ENCODE peak calls at places on chromosome X, in seven cellular contexts. Q is neural progenitor cell, A is A673, U is RWPE2, D is body of pancreas, E is HAP-1, N is kidney. J is an unnamed sample.

GRCh38 chrX:132493095-132493494 is 4.3 kb upstream of the MBNL3 start:
- DNase-seq in Q (no peak), U (no peak), D (no peak), E (no peak), N (no peak), A (no peak), J (no peak)

GRCh38 chrX:70132877-70133302 is 357 bp upstream of the IGBP1 start:
- DNase-seq in E (no peak), Q (no peak), N (no peak), A (no peak), U (no peak), D (no peak), J (no peak)

GRCh38 chrX:17529349-17529748 is 154.3 kb downstream of the NHS start:
- DNase-seq in A (no peak), U (no peak), E (no peak), N (no peak), D (no peak), Q (no peak), J (no peak)

GRCh38 chrX:118396113-118396512 is 50.2 kb downstream of the WDR44 start:
- DNase-seq in E (no peak), A (no peak), U (no peak), D (no peak), Q (no peak), N (no peak), J (no peak)

GRCh38 chrX:119045884-119046283 is 26.9 kb upstream of the CT47C1 start:
- DNase-seq in N (no peak), A (no peak), Q (no peak), E (no peak), D (no peak), U (no peak), J (no peak)

GRCh38 chrX:119523664-119524184 is 41.5 kb downstream of the STEEP1 start:
- DNase-seq in N (no peak), A (no peak), Q (no peak), D (no peak), U (no peak), E (no peak), J (no peak)

GRCh38 chrX:123648028-123648810 is 84.6 kb downstream of the THOC2 start:
- DNase-seq in U (no peak), A (peak; percentile 44), D (no peak), Q (peak; percentile 71), N (peak; percentile 79), E (peak; percentile 70), J (no peak)

GRCh38 chrX:44152867-44153266 is 179.7 kb upstream of the NDP start:
- DNase-seq in Q (no peak), A (no peak), D (no peak), E (no peak), U (no peak), N (no peak), J (no peak)

GRCh38 chrX:34875204-34875603 is 67.4 kb upstream of the FAM47B start:
- DNase-seq in N (no peak), A (no peak), Q (no peak), D (no peak), E (no peak), U (no peak), J (peak; percentile 79)

GRCh38 chrX:24294619-24295018 is 19.2 kb downstream of the SUPT20HL2 start:
- DNase-seq in D (no peak), A (peak; percentile 75), E (peak; percentile 80), Q (peak; percentile 76), U (no peak), N (no peak), J (peak; percentile 30)

GRCh38 chrX:118595501-118596042 is 100.0 kb downstream of the DOCK11 start:
- DNase-seq in U (no peak), E (no peak), N (no peak), Q (no peak), D (no peak), A (no peak), J (no peak)

GRCh38 chrX:136954930-136955329 is 74.4 kb upstream of the RBMX start:
- DNase-seq in D (no peak), A (peak; percentile 66), Q (peak; percentile 13), N (no peak), U (no peak), E (no peak), J (peak; percentile 14)

GRCh38 chrX:23327104-23327503 is 7.5 kb upstream of the PTCHD1 start:
- DNase-seq in Q (peak; percentile 32), N (no peak), U (no peak), D (no peak), E (no peak), A (peak; percentile 9), J (no peak)

GRCh38 chrX:19798423-19798822 is 89.0 kb downstream of the SH3KBP1 start:
- DNase-seq in Q (no peak), N (no peak), A (no peak), U (no peak), E (no peak), D (no peak), J (no peak)

GRCh38 chrX:19440713-19441112 is 74.6 kb downstream of the MAP3K15 start:
- DNase-seq in N (no peak), A (peak; percentile 12), D (no peak), Q (no peak), U (no peak), E (no peak), J (peak; percentile 37)

GRCh38 chrX:9489234-9489633 is 24.4 kb downstream of the TBL1X start:
- DNase-seq in A (no peak), D (no peak), E (no peak), N (no peak), Q (no peak), U (no peak), J (no peak)

GRCh38 chrX:19595036-19595435 is 79.7 kb upstream of the MAP3K15 start:
- DNase-seq in N (no peak), U (no peak), Q (no peak), D (no peak), A (peak; percentile 30), E (peak; percentile 52), J (no peak)

GRCh38 chrX:34300871-34301270 is 168.8 kb upstream of the FAM47A start:
- DNase-seq in Q (peak; percentile 74), A (peak; percentile 60), U (no peak), N (no peak), E (peak; percentile 75), D (peak; percentile 25), J (peak; percentile 11)

DNA sequence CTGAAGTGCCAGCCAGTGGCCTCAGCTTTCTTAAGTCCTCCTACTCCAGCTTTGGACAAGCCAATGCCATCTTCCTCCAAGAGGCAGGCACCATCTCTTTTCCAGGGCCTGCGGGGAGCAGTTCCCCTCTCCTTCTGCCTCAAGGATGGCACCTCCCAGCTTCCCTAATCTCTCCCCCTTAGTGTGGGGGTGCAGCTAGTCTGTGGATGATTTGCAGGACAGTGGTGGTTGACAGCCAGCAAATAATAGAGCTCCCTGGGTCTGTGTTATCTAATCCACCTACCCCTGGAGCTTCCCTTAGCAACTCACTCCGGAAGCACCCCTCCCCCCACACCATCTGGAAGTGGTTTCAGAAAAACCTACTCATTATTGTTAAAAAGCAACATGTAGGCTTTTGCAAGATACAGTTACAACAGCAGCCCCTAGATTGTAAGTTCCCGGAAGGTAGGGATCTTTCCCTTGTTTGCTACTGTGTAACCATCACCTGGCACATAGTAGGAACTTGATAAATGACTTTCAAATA is 247.1 kb downstream of the BCOR start:
- DNase-seq in A (peak; percentile 68), E (peak; percentile 29), Q (no peak), D (no peak), U (no peak), N (no peak), J (peak; percentile 22)
- H3K4me1 ChIP-seq in A (peaks cover 11% of the 10 kb centered on the region), E (no peaks in the 10 kb centered on the region), Q (peaks cover 37% of the 10 kb centered on the region), D (peaks cover 12% of the 10 kb centered on the region), U (no peaks in the 10 kb centered on the region), N (no peaks in the 10 kb centered on the region), J (peaks cover 15% of the 10 kb centered on the region)

GRCh38 chrX:110142096-110142495 is 139.2 kb downstream of the TMEM164 start:
- DNase-seq in D (no peak), U (peak; percentile 66), N (no peak), Q (no peak), A (no peak), E (no peak), J (no peak)
- H3K4me1 ChIP-seq in D (peaks cover 26% of the 10 kb centered on the region), U (peaks cover 5% of the 10 kb centered on the region), N (no peaks in the 10 kb centered on the region), Q (peaks cover 6% of the 10 kb centered on the region), A (no peaks in the 10 kb centered on the region), E (peaks cover 6% of the 10 kb centered on the region), J (no peaks in the 10 kb centered on the region)

DNA sequence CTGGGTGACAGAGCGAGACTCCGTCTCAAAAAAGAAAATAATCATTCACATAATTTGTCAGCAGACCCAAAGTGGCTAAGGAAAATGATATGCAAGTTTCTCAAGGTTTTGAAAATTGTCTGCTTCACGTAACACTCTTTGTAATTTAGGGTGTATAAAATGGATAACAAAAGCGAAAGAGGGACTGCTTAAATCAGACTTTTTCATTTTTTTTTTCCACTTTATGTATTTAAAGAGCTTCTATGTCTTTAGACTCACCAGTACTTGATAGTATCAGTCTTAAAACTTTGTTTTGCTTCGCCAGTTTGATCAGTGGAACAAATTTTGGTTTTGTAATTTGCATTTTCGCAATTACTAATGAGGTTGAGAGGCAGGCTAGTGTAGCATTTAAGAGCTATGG is 34.6 kb downstream of the USP9X start:
- DNase-seq in U (no peak), E (no peak), D (no peak), N (no peak), Q (no peak), A (no peak), J (no peak)
- H3K4me1 ChIP-seq in U (no peaks in the 10 kb centered on the region), E (peaks cover 13% of the 10 kb centered on the region), D (peaks cover 13% of the 10 kb centered on the region), N (no peaks in the 10 kb centered on the region), Q (peaks cover 10% of the 10 kb centered on the region), A (peaks cover 21% of the 10 kb centered on the region), J (no peaks in the 10 kb centered on the region)

GRCh38 chrX:46961574-46962279 is 49.5 kb downstream of the JADE3 start:
- DNase-seq in E (peak; percentile 58), D (peak; percentile 27), Q (peak; percentile 29), U (no peak), A (no peak), N (no peak), J (peak; percentile 10)

GRCh38 chrX:46961097-46961496 is 48.9 kb downstream of the JADE3 start:
- DNase-seq in A (no peak), U (no peak), N (no peak), Q (no peak), E (no peak), D (no peak), J (no peak)

GRCh38 chrX:46967547-46967946 is 55.3 kb downstream of the JADE3 start:
- DNase-seq in E (no peak), U (no peak), Q (no peak), N (no peak), A (no peak), D (no peak), J (no peak)

GRCh38 chrX:46959985-46960700 is 47.9 kb downstream of the JADE3 start:
- DNase-seq in E (no peak), Q (no peak), D (no peak), N (no peak), A (no peak), U (no peak), J (no peak)

DNA sequence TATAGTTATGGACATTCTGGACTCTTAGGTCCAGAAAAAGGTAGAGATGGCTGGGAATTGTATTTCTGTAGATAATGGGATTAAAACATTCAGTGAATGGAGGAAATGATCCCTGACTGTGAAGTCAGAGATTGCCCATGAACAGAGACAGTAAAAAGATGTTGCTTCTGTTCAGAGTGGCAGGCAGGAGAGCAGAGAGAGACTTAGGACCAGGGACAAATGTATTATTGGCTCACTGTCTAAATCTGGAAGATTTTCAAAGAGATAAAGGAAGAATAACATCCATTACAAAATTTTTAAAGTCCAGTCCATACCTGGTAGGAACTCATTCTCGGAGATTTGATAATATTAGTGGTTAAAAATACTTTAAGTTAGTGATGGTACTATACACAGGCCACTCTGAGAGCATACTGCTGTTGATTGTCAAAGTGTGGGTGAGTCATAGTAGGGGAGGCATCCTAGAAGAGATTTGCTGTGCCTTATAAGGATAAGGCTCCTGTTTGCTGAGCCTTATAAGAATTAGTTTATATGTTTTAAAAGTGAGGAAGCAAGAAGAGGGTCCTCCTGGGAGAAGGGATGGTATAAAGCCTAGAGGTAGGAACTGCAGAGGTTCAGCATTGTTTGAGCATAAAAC is 53.0 kb downstream of the JADE3 start:
- DNase-seq in N (no peak), U (no peak), A (peak; percentile 28), D (no peak), Q (no peak), E (no peak), J (no peak)
- H3K4me1 ChIP-seq in N (peaks cover 4% of the 10 kb centered on the region), U (no peaks in the 10 kb centered on the region), A (peaks cover 67% of the 10 kb centered on the region), D (peaks cover 20% of the 10 kb centered on the region), Q (peaks cover 11% of the 10 kb centered on the region), E (peaks cover 21% of the 10 kb centered on the region), J (no peaks in the 10 kb centered on the region)

J was measured in SJCRH30.